ENCODE peak calls at places on chromosome 17, in six cellular contexts. F is fibroblast of lung; V is HTR-8/SVneo; H is GOT3; J is stimulated activated CD4-positive, alpha-beta T cell treated with anti-CD3 and anti-CD28 coated beads, Interleukin-1b, Interleukin-23, amount 100 ng/mL, for 24 hours; N is T-helper 1 cell. W is an unnamed sample.

GRCh38 chr17:81566461-81567126 is 14.4 kb upstream of the FAAP100 start:
- DNase-seq in F (peak; percentile 98), V (peak; percentile 85), H (peak; percentile 61), J (no peak), N (no peak), W (peak; percentile 71)

GRCh38 chr17:61324540-61324868 is 75.1 kb upstream of the TBX2 start:
- DNase-seq in F (peak; percentile 52), V (no peak), H (no peak), J (no peak), N (no peak), W (no peak)

GRCh38 chr17:21282231-21282630 is 2.3 kb upstream of the MAP2K3 start:
- DNase-seq in F (peak; percentile 97), V (peak; percentile 95), H (peak; percentile 66), J (no peak), N (no peak), W (no peak)

GRCh38 chr17:70808596-70808995 is 639.3 kb downstream of the KCNJ2 start:
- DNase-seq in F (no peak), V (no peak), H (no peak), J (no peak), N (no peak), W (peak; percentile 8)

GRCh38 chr17:7853693-7854043 is 1.2 kb upstream of the TMEM88 start:
- DNase-seq in F (no peak), V (no peak), H (no peak), J (no peak), N (no peak), W (no peak)

GRCh38 chr17:80959330-80960036 is 32.2 kb upstream of the CHMP6 start:
- DNase-seq in F (peak; percentile 86), V (no peak), H (no peak), J (no peak), N (no peak), W (no peak)

GRCh38 chr17:36901506-36901905 is 35.8 kb upstream of the LHX1 start:
- DNase-seq in F (peak; percentile 96), V (peak; percentile 62), H (no peak), J (no peak), N (no peak), W (no peak)

GRCh38 chr17:67891481-67892119 is 66.3 kb downstream of the BPTF start:
- DNase-seq in F (peak; percentile 54), V (peak; percentile 55), H (no peak), J (no peak), N (no peak), W (peak; percentile 32)

GRCh38 chr17:7314719-7315569 is at the start of gene GPS2:
- DNase-seq in F (peak; percentile 78), V (peak; percentile 95), H (peak; percentile 49), J (peak; percentile 83), N (peak; percentile 93), W (peak; percentile 86)

GRCh38 chr17:21275579-21276339 is 8.8 kb upstream of the MAP2K3 start:
- DNase-seq in F (peak; percentile 69), V (peak; percentile 100), H (peak; percentile 63), J (peak; percentile 98), N (peak; percentile 89), W (peak; percentile 93)

GRCh38 chr17:54172654-54173316 is 350.1 kb downstream of the KIF2B start:
- DNase-seq in F (no peak), V (no peak), H (no peak), J (no peak), N (no peak), W (no peak)

GRCh38 chr17:80119839-80120238 is 18.5 kb downstream of the GAA start:
- DNase-seq in F (no peak), V (no peak), H (no peak), J (no peak), N (no peak), W (no peak)

GRCh38 chr17:38425744-38426143 is 2.5 kb upstream of the ARHGAP23 start:
- DNase-seq in F (peak; percentile 55), V (peak; percentile 75), H (no peak), J (no peak), N (no peak), W (no peak)

GRCh38 chr17:80986816-80987480 is 4.7 kb upstream of the CHMP6 start:
- DNase-seq in F (no peak), V (no peak), H (no peak), J (no peak), N (no peak), W (no peak)

GRCh38 chr17:43416998-43417891 is 18.5 kb downstream of the ARL4D start:
- DNase-seq in F (peak; percentile 77), V (no peak), H (no peak), J (no peak), N (no peak), W (no peak)

GRCh38 chr17:81140695-81141094 is 24.6 kb upstream of the PVALEF start:
- DNase-seq in F (no peak), V (no peak), H (no peak), J (no peak), N (no peak), W (no peak)